ENCODE peak calls at places on chromosomes 1 and 21, in eight cellular contexts. H, C, E, U, N, B, W and T are unnamed samples.

GRCh38 chr1:38608202-38608864 is 251.2 kb downstream of the RRAGC start:
- DNase-seq in H (no peak), C (peak; percentile 70), E (peak; percentile 50), U (no peak), N (no peak), B (no peak), W (peak; percentile 13), T (peak; percentile 16)

GRCh38 chr1:217332426-217333065 is 298.3 kb downstream of the GPATCH2 start:
- DNase-seq in H (no peak), C (peak; percentile 71), E (no peak), U (no peak), N (peak; percentile 19), B (no peak), W (no peak), T (no peak)

GRCh38 chr1:147266381-147266780 is 23.9 kb downstream of the CHD1L start:
- DNase-seq in H (no peak), C (no peak), E (no peak), U (no peak), N (no peak), B (no peak), W (no peak), T (no peak)

GRCh38 chr21:31957631-31958030 is 84.8 kb downstream of the HUNK start:
- DNase-seq in H (no peak), C (no peak), E (no peak), U (no peak), N (no peak), B (no peak), W (peak; percentile 9), T (no peak)

GRCh38 chr1:7636801-7637526 is 134.1 kb upstream of the VAMP3 start:
- DNase-seq in H (no peak), C (no peak), E (no peak), U (no peak), N (no peak), B (no peak), W (no peak), T (no peak)

GRCh38 chr21:35223480-35224156 is 174.5 kb upstream of the RUNX1 start:
- DNase-seq in H (no peak), C (no peak), E (no peak), U (no peak), N (no peak), B (no peak), W (no peak), T (no peak)

GRCh38 chr1:163608969-163609368 is 287.2 kb downstream of the NUF2 start:
- DNase-seq in H (no peak), C (no peak), E (no peak), U (no peak), N (no peak), B (no peak), W (no peak), T (no peak)

GRCh38 chr1:92538048-92538412 is 51.3 kb upstream of the GFI1 start:
- DNase-seq in H (no peak), C (no peak), E (no peak), U (no peak), N (no peak), B (no peak), W (no peak), T (no peak)

GRCh38 chr1:45442272-45442671 is 48.7 kb downstream of the TESK2 start:
- DNase-seq in H (no peak), C (no peak), E (no peak), U (no peak), N (no peak), B (no peak), W (no peak), T (no peak)

GRCh38 chr1:35835398-35835797 is 27.6 kb downstream of the AGO4 start:
- DNase-seq in H (no peak), C (no peak), E (no peak), U (no peak), N (no peak), B (no peak), W (no peak), T (no peak)

GRCh38 chr1:35833424-35833823 is 25.6 kb downstream of the AGO4 start:
- DNase-seq in H (no peak), C (no peak), E (no peak), U (no peak), N (no peak), B (no peak), W (no peak), T (no peak)

GRCh38 chr1:35834218-35834617 is 26.4 kb downstream of the AGO4 start:
- DNase-seq in H (no peak), C (no peak), E (no peak), U (no peak), N (no peak), B (no peak), W (no peak), T (no peak)

GRCh38 chr1:35836734-35837133 is 28.9 kb downstream of the AGO4 start:
- DNase-seq in H (no peak), C (no peak), E (no peak), U (no peak), N (no peak), B (no peak), W (no peak), T (no peak)

GRCh38 chr1:35838693-35839245 is 31.0 kb downstream of the AGO4 start:
- DNase-seq in H (no peak), C (no peak), E (no peak), U (no peak), N (no peak), B (no peak), W (no peak), T (no peak)
- H3K36me3 ChIP-seq in H (peaks cover 86% of the 10 kb centered on the region), C (peaks cover 51% of the 10 kb centered on the region), E (no peaks in the 10 kb centered on the region), U (peaks cover 5% of the 10 kb centered on the region), N (no peaks in the 10 kb centered on the region), B (peaks cover 3% of the 10 kb centered on the region), W (peaks cover 5% of the 10 kb centered on the region), T (no peaks in the 10 kb centered on the region)

GRCh38 chr1:26853156-26853555 is 9.8 kb upstream of the SFN start:
- DNase-seq in H (peak; percentile 83), C (peak; percentile 82), E (no peak), U (peak; percentile 97), N (peak; percentile 83), B (peak; percentile 96), W (peak; percentile 90), T (peak; percentile 80)

GRCh38 chr1:26853600-26853999 is 9.3 kb upstream of the SFN start:
- DNase-seq in H (no peak), C (no peak), E (no peak), U (no peak), N (no peak), B (no peak), W (no peak), T (no peak)

GRCh38 chr1:26851106-26851684 is 11.8 kb upstream of the SFN start:
- DNase-seq in H (no peak), C (no peak), E (no peak), U (no peak), N (no peak), B (no peak), W (no peak), T (no peak)

GRCh38 chr1:26854953-26855352 is 8.0 kb upstream of the SFN start:
- DNase-seq in H (no peak), C (no peak), E (no peak), U (peak; percentile 88), N (no peak), B (no peak), W (no peak), T (no peak)

DNA sequence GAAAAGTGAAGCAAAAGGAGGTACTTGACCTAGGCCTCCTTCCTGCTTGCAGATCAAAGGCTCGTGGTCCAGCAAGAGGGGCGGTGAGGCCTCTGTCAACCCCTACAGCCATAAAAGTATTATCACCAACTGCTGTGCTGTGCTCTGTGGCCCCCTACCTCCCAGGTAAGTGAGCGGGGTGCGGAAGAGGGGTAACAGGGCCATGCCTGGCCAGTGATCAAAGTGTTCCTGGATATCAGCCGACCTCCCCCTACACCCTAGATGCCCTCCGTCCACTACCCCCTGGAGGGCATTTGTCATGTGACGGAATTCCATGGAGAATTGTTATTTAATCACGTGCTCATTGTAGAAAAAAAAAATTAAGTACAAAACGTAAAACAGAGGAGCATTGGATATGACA is 10.2 kb upstream of the SFN start:
- DNase-seq in H (no peak), C (no peak), E (no peak), U (no peak), N (no peak), B (no peak), W (no peak), T (no peak)
- H3K36me3 ChIP-seq in H (peaks cover 76% of the 10 kb centered on the region), C (peaks cover 27% of the 10 kb centered on the region), E (peaks cover 18% of the 10 kb centered on the region), U (peaks cover 15% of the 10 kb centered on the region), N (no peaks in the 10 kb centered on the region), B (no peaks in the 10 kb centered on the region), W (peaks cover 69% of the 10 kb centered on the region), T (peaks cover 11% of the 10 kb centered on the region)

DNA sequence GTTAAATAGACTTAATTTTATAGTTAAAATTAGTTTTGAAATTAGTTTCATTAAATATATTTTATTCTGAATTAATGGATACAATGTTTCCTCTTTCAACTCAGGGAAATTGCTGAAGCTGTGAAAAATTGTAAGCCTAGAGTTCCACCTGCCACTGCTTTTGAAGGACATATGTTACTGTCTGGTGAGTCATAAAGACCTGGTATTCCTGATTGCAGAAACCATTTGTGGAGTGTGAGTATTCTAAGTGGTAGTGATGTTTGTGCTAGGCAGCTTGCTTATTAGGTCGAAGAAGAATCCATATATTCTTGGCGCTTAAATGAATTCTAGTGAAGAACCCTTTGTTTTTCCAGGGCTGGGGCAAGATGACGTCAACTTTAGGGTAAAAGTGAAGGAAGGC is 34.0 kb downstream of the MTR start:
- DNase-seq in H (no peak), C (no peak), E (no peak), U (no peak), N (no peak), B (no peak), W (no peak), T (no peak)
- H3K36me3 ChIP-seq in H (peaks cover 95% of the 10 kb centered on the region), C (peaks cover 68% of the 10 kb centered on the region), E (peaks cover 2% of the 10 kb centered on the region), U (peaks cover 5% of the 10 kb centered on the region), N (no peaks in the 10 kb centered on the region), B (peaks cover 9% of the 10 kb centered on the region), W (peaks cover 56% of the 10 kb centered on the region), T (no peaks in the 10 kb centered on the region)

GRCh38 chr1:32040711-32041110 is 27.0 kb downstream of the KHDRBS1 start:
- DNase-seq in H (no peak), C (no peak), E (no peak), U (no peak), N (no peak), B (no peak), W (no peak), T (no peak)
- H3K36me3 ChIP-seq in H (no peaks in the 10 kb centered on the region), C (peaks cover 57% of the 10 kb centered on the region), E (peaks cover 36% of the 10 kb centered on the region), U (peaks cover 27% of the 10 kb centered on the region), N (no peaks in the 10 kb centered on the region), B (peaks cover 10% of the 10 kb centered on the region), W (peaks cover 60% of the 10 kb centered on the region), T (no peaks in the 10 kb centered on the region)

GRCh38 chr1:197183195-197183748 is 36.8 kb upstream of the ASPM start:
- DNase-seq in H (no peak), C (no peak), E (no peak), U (no peak), N (no peak), B (no peak), W (no peak), T (no peak)
- H3K36me3 ChIP-seq in H (peaks cover 54% of the 10 kb centered on the region), C (peaks cover 29% of the 10 kb centered on the region), E (peaks cover 2% of the 10 kb centered on the region), U (peaks cover 7% of the 10 kb centered on the region), N (no peaks in the 10 kb centered on the region), B (peaks cover 2% of the 10 kb centered on the region), W (peaks cover 18% of the 10 kb centered on the region), T (no peaks in the 10 kb centered on the region)

GRCh38 chr1:65178235-65178634 is 30.2 kb downstream of the AK4 start:
- DNase-seq in H (no peak), C (no peak), E (no peak), U (no peak), N (no peak), B (no peak), W (no peak), T (no peak)
- H3K36me3 ChIP-seq in H (no peaks in the 10 kb centered on the region), C (no peaks in the 10 kb centered on the region), E (no peaks in the 10 kb centered on the region), U (no peaks in the 10 kb centered on the region), N (no peaks in the 10 kb centered on the region), B (no peaks in the 10 kb centered on the region), W (no peaks in the 10 kb centered on the region), T (no peaks in the 10 kb centered on the region)